ENCODE peak calls at places on chromosomes 12 and 14, in five cellular contexts. Q is ascending aorta, E is brain microvascular endothelial cell, Y is heart left ventricle, I is kidney. P is an unnamed sample. For H3K36me3, the result is how much of the 10 kb centered on the place peaks cover.

GRCh38 chr12:76374395-76375020 is 26.3 kb upstream of the BBS10 start:
- DNase-seq in Y (no peak), Q (no peak), I (no peak), E (no peak), P (no peak)

GRCh38 chr14:70498191-70498590 is 36.6 kb downstream of the ADAM20 start:
- DNase-seq in Y (no peak), I (no peak), Q (no peak), E (no peak), P (no peak)

GRCh38 chr14:67746927-67747326 is 45.2 kb downstream of the RDH12 start:
- DNase-seq in Q (no peak), I (no peak), Y (no peak), E (no peak), P (no peak)

GRCh38 chr12:105492591-105492990 is 162.1 kb downstream of the C12orf75 start:
- DNase-seq in E (no peak), I (no peak), Q (no peak), Y (no peak), P (no peak)

GRCh38 chr12:114697741-114698565 is 14.0 kb upstream of the TBX3 start:
- DNase-seq in Q (no peak), E (no peak), I (peak), Y (no peak), P (no peak)

GRCh38 chr12:12210983-12211382 is 55.9 kb downstream of the LRP6 start:
- DNase-seq in E (no peak), Y (no peak), Q (no peak), I (no peak), P (no peak)

GRCh38 chr12:68924546-68924945 is 8.4 kb downstream of the CPM start:
- DNase-seq in Y (no peak), E (no peak), Q (no peak), I (no peak), P (no peak)

GRCh38 chr14:54658836-54659235 is 91.9 kb downstream of the SAMD4A start:
- DNase-seq in E (no peak), Q (no peak), Y (no peak), I (no peak), P (no peak)

GRCh38 chr12:83793616-83794015 is 1106.9 kb downstream of the TMTC2 start:
- DNase-seq in Y (no peak), Q (no peak), E (no peak), I (no peak), P (no peak)

GRCh38 chr12:106892075-106892474 is 63.6 kb upstream of the TMEM263 start:
- DNase-seq in E (no peak), Y (no peak), I (no peak), Q (no peak), P (no peak)

GRCh38 chr12:2640709-2641108 is 154.1 kb upstream of the FKBP4 start:
- DNase-seq in Q (peak), Y (peak), I (peak), E (peak), P (no peak)

GRCh38 chr12:26198742-26199141 is 3.4 kb downstream of the SSPN start:
- DNase-seq in I (no peak), Q (peak), E (peak), Y (no peak), P (no peak)

GRCh38 chr14:81416233-81416927 is 16.3 kb upstream of the STON2 start:
- DNase-seq in I (no peak), E (no peak), Y (no peak), Q (no peak), P (no peak)

GRCh38 chr12:121968880-121969279 is 50.5 kb downstream of the CFAP251 start:
- DNase-seq in Q (no peak), E (no peak), I (no peak), Y (peak), P (no peak)

GRCh38 chr14:75247286-75247922 is 31.2 kb upstream of the FOS start:
- DNase-seq in I (peak), Y (no peak), E (no peak), Q (no peak), P (no peak)

GRCh38 chr12:47860279-47860841 is 40.7 kb upstream of the HDAC7 start:
- DNase-seq in Y (no peak), Q (no peak), I (no peak), E (no peak), P (no peak)

GRCh38 chr12:123232472-123232806 is 502 bp downstream of the MPHOSPH9 start:
- DNase-seq in I (peak), Y (no peak), E (peak), Q (no peak), P (no peak)

GRCh38 chr14:20379743-20380142 is 33.6 kb downstream of the TEP1 start:
- DNase-seq in I (no peak), Q (no peak), E (no peak), Y (no peak), P (no peak)

GRCh38 chr12:128228581-128228980 is 38.4 kb upstream of the TMEM132C start:
- DNase-seq in Y (no peak), Q (no peak), I (no peak), E (no peak), P (no peak)

GRCh38 chr14:62844546-62844945 is 200.7 kb downstream of the KCNH5 start:
- DNase-seq in Y (no peak), E (no peak), Q (no peak), I (no peak), P (no peak)

GRCh38 chr12:110050927-110051326 is 2.6 kb upstream of the C12orf76 start:
- DNase-seq in Y (no peak), Q (no peak), I (no peak), E (no peak), P (no peak)

GRCh38 chr12:60844875-60845274 is 1249.0 kb downstream of the SLC16A7 start:
- DNase-seq in I (no peak), Y (no peak), Q (no peak), E (no peak), P (no peak)

GRCh38 chr14:69378274-69378673 is 19.8 kb downstream of the ERH start:
- DNase-seq in Q (no peak), E (no peak), I (no peak), Y (no peak), P (no peak)

GRCh38 chr14:53571589-53571988 is 385.0 kb downstream of the BMP4 start:
- DNase-seq in Y (no peak), I (no peak), Q (no peak), E (no peak), P (no peak)

GRCh38 chr12:39581592-39581991 is 38.0 kb downstream of the ABCD2 start:
- DNase-seq in Y (no peak), Q (no peak), I (no peak), E (no peak), P (no peak)

GRCh38 chr12:26100966-26101744 is 23.7 kb downstream of the BHLHE41 start:
- DNase-seq in E (no peak), I (no peak), Q (no peak), Y (no peak), P (no peak)

GRCh38 chr12:100993916-100994315 is 199.3 kb downstream of the ANO4 start:
- DNase-seq in Y (no peak), Q (no peak), E (no peak), I (no peak), P (no peak)

GRCh38 chr14:24997335-24997734 is 52.6 kb downstream of the STXBP6 start:
- DNase-seq in Q (no peak), Y (no peak), E (no peak), I (no peak), P (no peak)

GRCh38 chr12:104668274-104668718 is 211.5 kb downstream of the CHST11 start:
- DNase-seq in Q (no peak), E (peak), Y (peak), I (peak), P (no peak)

GRCh38 chr12:16027012-16027411 is 115.9 kb downstream of the DERA start:
- DNase-seq in I (no peak), E (no peak), Q (no peak), Y (no peak), P (no peak)

GRCh38 chr12:86613306-86613705 is 357.1 kb upstream of the MGAT4C start:
- DNase-seq in I (no peak), Q (no peak), E (no peak), Y (no peak), P (no peak)

GRCh38 chr12:8026282-8026637 is 6.3 kb upstream of the FOXJ2 start:
- DNase-seq in Y (no peak), I (no peak), Q (no peak), E (no peak), P (no peak)

GRCh38 chr12:26274441-26275312 is 79.3 kb downstream of the SSPN start:
- DNase-seq in Q (peak), I (peak), Y (peak), E (peak), P (peak)

GRCh38 chr14:69538766-69539165 is 35.9 kb downstream of the CCDC177 start:
- DNase-seq in Q (no peak), E (no peak), Y (no peak), I (no peak), P (no peak)

GRCh38 chr12:55717397-55718007 is 1.7 kb downstream of the BLOC1S1 start:
- DNase-seq in E (peak), I (no peak), Y (no peak), Q (no peak), P (no peak)

GRCh38 chr12:55719371-55719770 is 822 bp upstream of the RDH5 start:
- DNase-seq in E (no peak), Q (no peak), Y (no peak), I (no peak), P (no peak)

GRCh38 chr12:55716582-55717396 is 943 bp downstream of the BLOC1S1 start:
- DNase-seq in Q (no peak), Y (no peak), I (no peak), E (no peak), P (no peak)

GRCh38 chr12:55718650-55719275 is 1.4 kb upstream of the RDH5 start:
- DNase-seq in Q (no peak), E (no peak), Y (no peak), I (no peak), P (no peak)

DNA sequence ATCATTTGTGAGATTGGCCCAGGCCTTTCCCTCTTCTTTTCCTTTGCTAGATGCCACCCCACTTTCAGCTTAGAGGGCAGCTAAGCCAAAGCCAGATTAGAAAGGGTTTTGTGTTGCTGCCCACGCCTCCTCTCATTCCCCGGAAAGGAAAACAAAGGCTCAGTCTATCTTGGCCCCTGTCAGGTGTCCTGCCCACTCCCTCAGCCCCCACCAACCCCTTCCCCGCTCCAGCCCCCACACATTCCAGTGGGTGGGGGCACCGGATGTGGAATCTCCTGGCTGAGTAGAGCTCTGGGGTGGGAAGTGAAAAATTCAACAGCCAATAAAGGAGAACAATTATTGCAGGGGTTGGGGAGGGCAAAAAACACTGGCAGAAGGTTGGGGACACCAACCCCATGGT is 2.2 kb upstream of the RDH5 start:
- DNase-seq in Q (no peak), Y (no peak), E (no peak), I (no peak), P (no peak)
- H3K4me3 ChIP-seq in Q (peak), Y (no peak), E (peak), I (no peak), P (no peak)

GRCh38 chr12:64433915-64434314 is 18.0 kb upstream of the TBK1 start:
- DNase-seq in Y (no peak), E (no peak), Q (no peak), I (no peak), P (no peak)
- H3K36me3 ChIP-seq in Y (half or more), E (half or more), Q (half or more), I (under half), P (under half)

DNA sequence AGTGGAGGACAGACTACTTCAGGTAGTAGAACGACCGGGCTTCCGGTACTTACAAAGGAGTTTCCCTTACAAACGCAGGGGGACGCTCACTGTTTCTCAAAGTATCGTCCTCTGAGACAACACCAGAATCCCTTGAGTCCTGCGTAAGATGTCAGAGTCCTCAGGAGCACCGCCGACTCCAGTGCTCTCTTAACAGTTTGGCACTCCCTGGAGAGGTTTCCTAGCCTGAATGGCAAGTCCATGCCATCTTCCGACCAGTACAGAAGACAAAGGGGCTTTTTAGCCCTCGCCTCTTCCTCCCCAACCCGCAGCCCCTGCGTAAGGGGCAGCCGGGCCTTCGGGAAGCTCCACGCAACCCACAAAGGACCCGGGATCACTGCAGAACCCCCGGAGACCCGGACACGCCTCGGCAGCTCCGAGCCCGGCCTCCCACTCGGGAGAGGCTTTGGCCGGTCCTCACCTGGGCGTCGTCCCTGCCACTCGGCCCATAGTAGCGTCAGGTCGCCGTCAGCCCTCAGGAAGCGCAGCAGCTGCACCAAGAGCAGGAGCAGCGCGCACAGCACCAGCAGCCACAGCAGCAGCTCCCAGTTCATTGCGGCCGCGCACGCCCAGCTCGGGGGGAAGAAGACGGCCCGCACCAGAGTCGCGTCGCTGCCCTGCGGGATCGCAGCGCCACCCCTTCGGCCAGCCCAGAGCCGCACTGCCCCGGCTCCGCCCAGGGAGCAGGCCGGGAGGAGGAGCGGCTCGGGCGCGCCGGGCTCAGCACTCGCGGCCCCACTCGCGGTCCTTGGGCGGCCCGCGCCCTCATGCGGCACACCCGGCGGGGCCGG is at the start of gene DHRS7:
- DNase-seq in Y (peak), E (peak), Q (peak), I (peak), P (no peak)
- TF ChIP-seq CTCF in Y (peak), E (peak), Q (peak), I (peak), P (no peak)

GRCh38 chr12:64203775-64204174 is 18.3 kb downstream of the KICS2 start:
- DNase-seq in I (no peak), Y (no peak), E (no peak), Q (no peak), P (no peak)
- H3K4me3 ChIP-seq in I (no peak), Y (no peak), E (no peak), Q (no peak), P (no peak)

GRCh38 chr14:92486881-92487280 is 26.7 kb upstream of the RIN3 start:
- DNase-seq in Y (no peak), E (peak), Q (no peak), I (no peak), P (no peak)
- H3K36me3 ChIP-seq in Y (under half), E (under half), Q (under half), I (under half), P (under half)

DNA sequence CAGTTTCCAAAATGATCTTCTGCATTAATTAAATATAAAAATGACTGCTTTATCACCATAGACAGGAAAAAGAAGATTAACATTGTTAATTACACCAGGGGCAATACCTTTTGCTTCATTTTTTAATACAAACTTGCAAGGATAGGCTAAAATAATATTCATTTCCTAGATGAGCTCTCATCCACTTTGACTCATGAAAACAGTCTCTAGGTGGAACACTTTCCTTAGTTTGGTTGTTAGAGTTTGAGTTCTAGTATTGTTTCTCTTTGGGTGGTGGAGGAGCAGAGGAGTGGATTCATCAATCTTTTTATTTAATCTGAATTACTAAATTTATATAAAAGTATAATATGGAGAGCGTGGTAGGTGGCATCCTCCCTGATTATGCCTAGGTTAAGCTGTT is 251.0 kb downstream of the PDZRN4 start:
- DNase-seq in I (no peak), Q (no peak), Y (no peak), E (no peak), P (no peak)
- TF ChIP-seq CTCF in I (no peak), Q (no peak), Y (no peak), E (no peak), P (no peak)

DNA sequence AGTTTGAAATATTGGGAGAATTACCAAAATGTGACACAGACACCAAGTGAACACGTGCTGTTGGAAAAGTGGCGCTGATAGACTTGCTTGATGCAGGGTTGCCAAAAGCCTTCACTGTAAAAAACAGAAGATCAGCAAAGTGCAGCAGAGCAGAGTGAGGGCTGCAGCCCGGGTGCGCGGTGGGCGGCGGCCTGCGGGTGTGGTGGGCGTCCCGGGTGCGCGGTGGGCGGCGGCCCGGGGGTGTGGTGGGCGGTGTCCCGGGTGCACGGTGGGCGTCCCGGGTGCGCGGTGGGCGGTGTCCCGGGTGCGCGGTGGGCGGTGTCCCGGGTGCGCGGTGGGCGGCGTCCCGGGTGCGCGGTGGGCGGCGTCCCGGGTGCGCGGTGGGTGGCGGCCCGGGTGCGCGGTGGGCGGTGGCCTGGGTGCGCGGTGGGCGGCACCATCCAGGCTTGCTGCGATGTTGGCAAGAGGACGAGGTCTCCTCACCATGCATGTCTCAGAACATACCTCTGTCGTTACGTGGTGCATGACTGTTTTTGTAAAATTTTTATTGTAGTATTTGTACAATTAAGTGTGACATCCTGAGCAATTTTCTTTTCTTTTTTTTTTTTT is 34.1 kb upstream of the TEX22 start:
- DNase-seq in Q (no peak), E (peak), Y (no peak), I (no peak), P (no peak)
- H3K4me3 ChIP-seq in Q (peak), E (no peak), Y (no peak), I (no peak), P (peak)

GRCh38 chr12:6069452-6070093 is 54.9 kb downstream of the VWF start:
- DNase-seq in Y (no peak), E (peak), Q (no peak), I (no peak), P (no peak)

GRCh38 chr12:6070472-6071257 is 53.8 kb downstream of the VWF start:
- DNase-seq in I (no peak), Q (no peak), E (no peak), Y (no peak), P (no peak)

GRCh38 chr12:6074394-6074793 is 50.1 kb downstream of the VWF start:
- DNase-seq in I (no peak), Q (no peak), Y (no peak), E (no peak), P (no peak)

GRCh38 chr12:6073426-6073825 is 51.0 kb downstream of the VWF start:
- DNase-seq in Q (no peak), E (no peak), Y (no peak), I (no peak), P (no peak)

GRCh38 chr12:6072302-6072752 is 52.1 kb downstream of the VWF start:
- DNase-seq in I (no peak), Q (no peak), E (peak), Y (peak), P (no peak)
- H3K36me3 ChIP-seq in I (under half), Q (under half), E (under half), Y (under half), P (under half)

GRCh38 chr12:32920506-32921085 is 24.0 kb upstream of the PKP2 start:
- DNase-seq in Q (no peak), Y (no peak), E (no peak), I (no peak), P (no peak)
- TF ChIP-seq CTCF in Q (no peak), Y (no peak), E (no peak), I (no peak), P (no peak)

P was measured in vagina.